ENCODE peak calls at places on chromosomes 1 and 21, in six cellular contexts. R, B, P, D, M and O are unnamed samples.

GRCh38 chr21:45363921-45364463 is 41.0 kb upstream of the COL18A1 start:
- DNase-seq in R (peak), B (no peak), P (peak), D (no peak), M (no peak), O (peak)

GRCh38 chr1:41474490-41475271 is 9.8 kb downstream of the EDN2 start:
- DNase-seq in R (no peak), B (no peak), P (peak), D (no peak), M (peak), O (peak)

GRCh38 chr1:39776400-39776713 is 5.2 kb upstream of the OXCT2 start:
- DNase-seq in R (peak), B (no peak), P (no peak), D (no peak), M (no peak), O (no peak)

GRCh38 chr1:10122926-10123325 is 87.4 kb upstream of the KIF1B start:
- DNase-seq in R (no peak), B (no peak), P (no peak), D (no peak), M (no peak), O (no peak)

GRCh38 chr1:234875328-234875952 is 253.2 kb downstream of the TOMM20 start:
- DNase-seq in R (no peak), B (no peak), P (no peak), D (no peak), M (no peak), O (no peak)

GRCh38 chr1:58248067-58248466 is 298.5 kb downstream of the OMA1 start:
- DNase-seq in R (no peak), B (no peak), P (no peak), D (no peak), M (no peak), O (no peak)

GRCh38 chr1:58755468-58755872 is 28.4 kb downstream of the JUN start:
- DNase-seq in R (no peak), B (peak), P (no peak), D (peak), M (no peak), O (no peak)

GRCh38 chr1:212518188-212518951 is 85.7 kb downstream of the NENF start:
- DNase-seq in R (no peak), B (no peak), P (no peak), D (no peak), M (peak), O (no peak)

GRCh38 chr1:216457356-216457755 is 34.1 kb upstream of the USH2A start:
- DNase-seq in R (no peak), B (no peak), P (no peak), D (no peak), M (no peak), O (no peak)

GRCh38 chr1:207814469-207814868 is 62.6 kb downstream of the CD46 start:
- DNase-seq in R (no peak), B (no peak), P (no peak), D (no peak), M (no peak), O (no peak)

GRCh38 chr1:107220036-107220435 is 79.2 kb downstream of the NTNG1 start:
- DNase-seq in R (no peak), B (no peak), P (no peak), D (no peak), M (no peak), O (no peak)

GRCh38 chr21:35195232-35195631 is 146.1 kb upstream of the RUNX1 start:
- DNase-seq in R (no peak), B (no peak), P (no peak), D (no peak), M (no peak), O (no peak)

GRCh38 chr1:42747125-42747524 is 7.1 kb upstream of the CLDN19 start:
- DNase-seq in R (no peak), B (peak), P (peak), D (peak), M (peak), O (peak)

GRCh38 chr1:25871086-25871703 is 4.3 kb downstream of the PAQR7 start:
- DNase-seq in R (no peak), B (peak), P (no peak), D (no peak), M (no peak), O (no peak)

GRCh38 chr1:107935396-107936064 is 29.4 kb downstream of the VAV3 start:
- DNase-seq in R (peak), B (peak), P (no peak), D (peak), M (no peak), O (no peak)

GRCh38 chr1:10724948-10725852 is 71.2 kb downstream of the CASZ1 start:
- DNase-seq in R (no peak), B (no peak), P (no peak), D (no peak), M (peak), O (no peak)

GRCh38 chr1:221035680-221036153 is 156.5 kb downstream of the HLX start:
- DNase-seq in R (no peak), B (no peak), P (no peak), D (no peak), M (no peak), O (no peak)

GRCh38 chr1:27527223-27527856 is 37.4 kb upstream of the WASF2 start:
- DNase-seq in R (no peak), B (no peak), P (peak), D (peak), M (peak), O (no peak)

GRCh38 chr1:43559714-43560113 is 29.0 kb downstream of the PTPRF start:
- DNase-seq in R (no peak), B (no peak), P (no peak), D (no peak), M (no peak), O (no peak)

GRCh38 chr1:28244549-28245251 is 8.8 kb downstream of the ATP5IF1 start:
- DNase-seq in R (peak), B (no peak), P (no peak), D (peak), M (no peak), O (no peak)

GRCh38 chr1:226406401-226406881 is 1.5 kb downstream of the PARP1 start:
- DNase-seq in R (no peak), B (no peak), P (no peak), D (peak), M (no peak), O (no peak)